ENCODE peak calls at places on chromosomes 4 and X, in five cellular contexts. J is psoas muscle, S is cardiac muscle cell, T is GM23248, W is aorta. U is an unnamed sample.
A peak's percentile ranks its signal among the peaks of the same experiment; 100 is the strongest.

GRCh38 chr4:93066746-93067145 is 761.8 kb upstream of the ATOH1 start:
- DNase-seq in S (peak; percentile 1), T (no peak), J (no peak), W (no peak), U (no peak)

GRCh38 chrX:71859637-71860036 is 51.0 kb upstream of the NHSL2 start:
- DNase-seq in W (no peak), J (no peak), T (peak; percentile 59), S (peak; percentile 54), U (no peak)

GRCh38 chr4:40548256-40548655 is 81.4 kb downstream of the RBM47 start:
- DNase-seq in T (peak; percentile 56), W (no peak), J (no peak), S (peak; percentile 41), U (no peak)

GRCh38 chr4:67475155-67475554 is 70.1 kb downstream of the CENPC start:
- DNase-seq in W (no peak), T (no peak), S (no peak), J (no peak), U (no peak)

GRCh38 chrX:48025561-48025960 is 18.8 kb downstream of the SPACA5 start:
- DNase-seq in J (no peak), S (peak; percentile 71), T (peak; percentile 62), W (no peak), U (no peak)

GRCh38 chr4:172871381-172871780 is 297.2 kb upstream of the GALNT7 start:
- DNase-seq in W (no peak), J (no peak), T (no peak), S (no peak), U (no peak)

GRCh38 chr4:143359794-143360193 is 23.1 kb downstream of the GAB1 start:
- DNase-seq in W (no peak), T (no peak), J (no peak), S (no peak), U (no peak)

GRCh38 chr4:118964891-118965411 is 76.3 kb downstream of the SYNPO2 start:
- DNase-seq in T (peak; percentile 74), J (no peak), S (peak; percentile 93), W (no peak), U (no peak)

GRCh38 chr4:176575141-176575731 is 217.5 kb downstream of the VEGFC start:
- DNase-seq in T (peak; percentile 26), W (no peak), S (no peak), J (no peak), U (no peak)

GRCh38 chrX:134999469-134999868 is 8.7 kb downstream of the SMIM10 start:
- DNase-seq in W (no peak), T (peak; percentile 61), J (no peak), S (peak; percentile 71), U (no peak)

GRCh38 chr4:75935628-75936027 is 5.2 kb downstream of the NAAA start:
- DNase-seq in W (no peak), J (no peak), S (no peak), T (no peak), U (no peak)

GRCh38 chrX:76643590-76643989 is 216.1 kb downstream of the MAGEE1 start:
- DNase-seq in J (no peak), S (no peak), T (no peak), W (peak; percentile 20), U (no peak)

GRCh38 chr4:165965503-165965902 is 92.5 kb downstream of the TLL1 start:
- DNase-seq in T (no peak), J (no peak), W (no peak), S (no peak), U (no peak)

GRCh38 chrX:43940811-43941210 is 32.4 kb downstream of the NDP start:
- DNase-seq in W (no peak), S (peak; percentile 56), T (peak; percentile 70), J (no peak), U (no peak)

GRCh38 chr4:94833394-94833793 is 75.6 kb downstream of the BMPR1B start:
- DNase-seq in S (no peak), J (no peak), W (no peak), T (no peak), U (no peak)

GRCh38 chr4:24544208-24544607 is 40.1 kb downstream of the DHX15 start:
- DNase-seq in T (no peak), S (no peak), W (no peak), J (no peak), U (no peak)

GRCh38 chr4:70192895-70193294 is 2.6 kb upstream of the ODAM start:
- DNase-seq in W (no peak), S (no peak), T (no peak), J (no peak), U (no peak)

GRCh38 chr4:29326816-29327215 is 1393.4 kb upstream of the PCDH7 start:
- DNase-seq in T (no peak), W (no peak), S (no peak), J (no peak), U (no peak)

GRCh38 chr4:152771736-152772533 is 7.6 kb downstream of the TIGD4 start:
- DNase-seq in J (no peak), T (no peak), W (no peak), S (no peak), U (no peak)

GRCh38 chr4:65416875-65417274 is 253.4 kb downstream of the EPHA5 start:
- DNase-seq in S (peak; percentile 13), J (no peak), W (no peak), T (no peak), U (no peak)

GRCh38 chr4:170750519-170750918 is 660.8 kb upstream of the AADAT start:
- DNase-seq in T (no peak), S (no peak), J (no peak), W (no peak), U (no peak)

GRCh38 chrX:122625239-122625638 is 558.8 kb upstream of the GRIA3 start:
- DNase-seq in S (no peak), W (no peak), J (no peak), T (no peak), U (no peak)

GRCh38 chr4:158051401-158052235 is 121.2 kb downstream of the GASK1B start:
- DNase-seq in T (peak; percentile 96), W (no peak), J (peak; percentile 56), S (peak; percentile 98), U (no peak)

GRCh38 chrX:38552721-38553120 is 8.6 kb upstream of the TSPAN7 start:
- DNase-seq in T (no peak), S (no peak), J (no peak), W (no peak), U (no peak)

GRCh38 chr4:177485528-177485927 is 43.3 kb upstream of the AGA start:
- DNase-seq in W (no peak), T (peak; percentile 85), J (no peak), S (peak; percentile 46), U (no peak)

GRCh38 chr4:105619193-105619931 is 66.9 kb downstream of the ARHGEF38 start:
- DNase-seq in S (peak; percentile 39), W (peak; percentile 82), T (no peak), J (peak; percentile 58), U (peak; percentile 89)

GRCh38 chr4:24551492-24552330 is 32.6 kb downstream of the DHX15 start:
- DNase-seq in J (no peak), W (no peak), S (peak; percentile 50), T (peak; percentile 55), U (no peak)

DNA sequence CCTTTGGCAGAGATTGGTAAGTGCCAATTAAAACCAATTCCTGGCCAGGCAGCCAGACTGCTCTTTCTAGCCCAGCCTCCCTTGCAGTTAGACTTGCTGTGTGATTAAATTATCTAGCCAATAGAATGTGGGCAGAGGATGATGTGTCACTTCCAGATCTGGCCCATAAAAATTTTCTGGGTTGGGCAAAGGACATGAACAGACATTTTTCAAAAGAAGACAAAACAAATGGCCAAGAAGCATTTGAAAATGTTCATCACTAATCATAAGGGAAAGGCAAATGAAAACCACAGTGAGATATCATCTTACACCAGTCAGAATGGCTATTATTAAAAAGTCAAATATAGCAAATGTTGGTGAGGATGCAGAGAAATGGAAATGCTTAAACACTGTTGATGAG is 71.4 kb upstream of the STIM2 start:
- DNase-seq in S (no peak), T (no peak), J (no peak), W (no peak), U (no peak)
- H3K27ac ChIP-seq in S (no peak overlapping the region), T (no peak overlapping the region), J (no peak overlapping the region), W (no peak overlapping the region), U (no peak overlapping the region)

GRCh38 chr4:73859614-73860088 is 6.6 kb downstream of the PF4V1 start:
- DNase-seq in T (peak; percentile 47), S (peak; percentile 79), W (no peak), J (no peak), U (no peak)
- H3K4me3 ChIP-seq in T (no peak overlapping the region), S (no peak overlapping the region), W (no peak overlapping the region), J (no peak overlapping the region), U (no peak overlapping the region)

GRCh38 chr4:8321220-8321619 is 51.7 kb downstream of the HTRA3 start:
- DNase-seq in S (no peak), T (no peak), J (no peak), W (no peak), U (no peak)

GRCh38 chr4:8318509-8318908 is 49.0 kb downstream of the HTRA3 start:
- DNase-seq in J (no peak), W (peak; percentile 41), S (no peak), T (no peak), U (no peak)

GRCh38 chr4:8319731-8320385 is 50.3 kb downstream of the HTRA3 start:
- DNase-seq in S (no peak), W (peak; percentile 51), T (no peak), J (peak; percentile 86), U (peak; percentile 61)

GRCh38 chr4:8319061-8319460 is 49.5 kb downstream of the HTRA3 start:
- DNase-seq in T (no peak), J (peak; percentile 48), W (peak; percentile 30), S (no peak), U (no peak)

GRCh38 chr4:8320386-8320750 is 50.8 kb downstream of the HTRA3 start:
- DNase-seq in W (peak; percentile 59), J (peak; percentile 39), T (no peak), S (no peak), U (peak; percentile 35)
- H3K27ac ChIP-seq in W (no peak overlapping the region), J (peak overlapping the region; percentile 76), T (no peak overlapping the region), S (peak overlapping the region; percentile 45), U (no peak overlapping the region)

DNA sequence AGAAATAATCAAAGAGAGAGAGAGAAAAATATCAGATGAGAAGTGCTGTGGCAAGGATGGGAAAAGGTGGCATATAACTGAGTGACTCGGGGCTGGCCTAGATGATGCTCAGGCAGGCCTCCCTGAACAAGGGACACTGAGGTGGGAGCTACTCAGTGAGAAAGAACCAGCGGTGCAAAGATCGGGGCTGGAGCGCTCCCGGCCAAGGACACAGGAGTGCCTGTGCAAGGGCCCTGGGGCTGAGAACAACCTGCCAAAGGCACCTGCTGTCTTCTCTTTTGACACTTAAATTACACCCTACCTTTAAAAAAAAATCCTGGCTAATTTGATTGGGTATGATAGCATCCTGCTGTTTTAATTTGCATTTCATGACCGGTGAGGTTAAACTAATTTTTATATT is 77.7 kb upstream of the C4orf50 start:
- DNase-seq in J (no peak), T (no peak), S (no peak), W (no peak), U (no peak)
- H3K4me3 ChIP-seq in J (no peak overlapping the region), T (no peak overlapping the region), S (no peak overlapping the region), W (no peak overlapping the region), U (no peak overlapping the region)

GRCh38 chrX:111394581-111394980 is 17.4 kb downstream of the DCX start:
- DNase-seq in T (no peak), J (no peak), S (no peak), W (no peak), U (no peak)
- H3K27ac ChIP-seq in T (no peak overlapping the region), J (no peak overlapping the region), S (no peak overlapping the region), W (no peak overlapping the region), U (no peak overlapping the region)